ENCODE peak calls at places on chromosomes 16 and 17, in eight cellular contexts. D is mucosa of descending colon, H is uterus, Z is ascending aorta, M is ovary, V is right lobe of liver, G is GM12878, O is K562. C is an unnamed sample. For H3K36me3 and H3K4me1, the result is how much of the 10 kb centered on the place peaks cover.

GRCh38 chr17:4509923-4510614 is 11.4 kb downstream of the SPNS2 start:
- DNase-seq in G (no peak), D (no peak), Z (peak), O (no peak), M (no peak), V (no peak), H (no peak), C (peak)

GRCh38 chr17:58535431-58535830 is 21.0 kb upstream of the MTMR4 start:
- DNase-seq in O (no peak), H (no peak), G (no peak), Z (no peak), D (no peak), V (no peak), M (no peak), C (no peak)

GRCh38 chr17:65434251-65434650 is 127.2 kb downstream of the AXIN2 start:
- DNase-seq in H (no peak), G (no peak), D (no peak), O (no peak), Z (no peak), V (no peak), M (no peak), C (no peak)

GRCh38 chr17:17609121-17609520 is 17.6 kb upstream of the PEMT start:
- DNase-seq in D (no peak), Z (no peak), G (no peak), O (no peak), H (no peak), M (no peak), V (no peak), C (no peak)

GRCh38 chr17:31390426-31390747 is 1.1 kb upstream of the RAB11FIP4 start:
- DNase-seq in M (no peak), V (peak), Z (no peak), D (no peak), O (no peak), G (no peak), H (no peak), C (no peak)

GRCh38 chr17:42571435-42572225 is 4.7 kb downstream of the MLX start:
- DNase-seq in Z (no peak), G (no peak), D (peak), V (peak), O (no peak), H (no peak), M (peak), C (no peak)

GRCh38 chr17:73091410-73091769 is 1.1 kb downstream of the SLC39A11 start:
- DNase-seq in V (no peak), Z (no peak), H (no peak), D (no peak), M (no peak), O (no peak), G (no peak), C (no peak)

GRCh38 chr16:3456374-3456773 is 12.9 kb downstream of the NAA60 start:
- DNase-seq in V (no peak), H (no peak), M (no peak), Z (no peak), G (no peak), O (no peak), D (no peak), C (no peak)

GRCh38 chr17:16255481-16255901 is 38.5 kb downstream of the PIGL start:
- DNase-seq in H (peak), G (no peak), Z (no peak), D (peak), M (peak), O (no peak), V (peak), C (peak)

GRCh38 chr17:20085283-20085875 is 76.2 kb downstream of the SPECC1 start:
- DNase-seq in H (no peak), V (no peak), M (no peak), O (no peak), D (no peak), Z (no peak), G (no peak), C (no peak)

GRCh38 chr16:56975714-56976113 is 13.6 kb upstream of the NLRC5 start:
- DNase-seq in G (no peak), V (no peak), H (no peak), D (no peak), Z (no peak), M (no peak), O (no peak), C (no peak)

GRCh38 chr17:79078476-79079190 is 4.0 kb downstream of the ENGASE start:
- DNase-seq in V (no peak), H (no peak), D (peak), O (no peak), Z (no peak), G (no peak), M (peak), C (peak)

GRCh38 chr17:74016504-74016903 is 187.0 kb upstream of the RPL38 start:
- DNase-seq in G (no peak), Z (no peak), V (no peak), O (no peak), M (no peak), D (no peak), H (no peak), C (no peak)

GRCh38 chr17:63649813-63650212 is 27.6 kb downstream of the MAP3K3 start:
- DNase-seq in M (no peak), O (no peak), G (no peak), Z (no peak), V (no peak), H (no peak), D (no peak), C (no peak)

GRCh38 chr16:81491522-81492188 is 47.0 kb downstream of the CMIP start:
- DNase-seq in O (no peak), V (no peak), M (no peak), G (no peak), H (no peak), Z (no peak), D (peak), C (peak)

GRCh38 chr17:21278304-21279197 is 6.0 kb upstream of the MAP2K3 start:
- DNase-seq in V (peak), G (no peak), Z (no peak), H (no peak), M (no peak), D (peak), O (no peak), C (no peak)

GRCh38 chr16:21060027-21060510 is 90.6 kb downstream of the DNAH3 start:
- DNase-seq in Z (no peak), V (peak), H (no peak), D (no peak), M (no peak), G (no peak), O (no peak), C (no peak)

GRCh38 chr17:4276514-4276913 is 12.7 kb upstream of the ANKFY1 start:
- DNase-seq in O (no peak), M (no peak), V (no peak), G (no peak), H (no peak), D (no peak), Z (no peak), C (no peak)

GRCh38 chr16:88535857-88536222 is 34.4 kb upstream of the ZC3H18 start:
- DNase-seq in G (no peak), O (no peak), M (no peak), D (no peak), H (no peak), Z (no peak), V (no peak), C (no peak)

GRCh38 chr17:34542700-34543336 is 36.6 kb upstream of the TMEM132E start:
- DNase-seq in O (peak), M (no peak), G (no peak), V (no peak), D (no peak), Z (no peak), H (no peak), C (no peak)

GRCh38 chr16:89895482-89896250 is 22.3 kb downstream of the TCF25 start:
- DNase-seq in O (no peak), Z (no peak), G (no peak), D (no peak), M (no peak), V (no peak), H (no peak), C (no peak)

GRCh38 chr16:57882797-57883196 is 80.5 kb upstream of the KIFC3 start:
- DNase-seq in G (no peak), D (no peak), M (no peak), Z (no peak), H (no peak), V (no peak), O (no peak), C (no peak)

GRCh38 chr16:2234813-2235170 is 1.5 kb upstream of the DNASE1L2 start:
- DNase-seq in D (no peak), G (no peak), O (no peak), M (no peak), Z (no peak), V (no peak), H (no peak), C (no peak)

GRCh38 chr16:85352221-85352620 is 239.9 kb upstream of the CIBAR2 start:
- DNase-seq in G (no peak), M (no peak), Z (no peak), V (no peak), H (no peak), D (no peak), O (no peak), C (no peak)

GRCh38 chr16:1772362-1772907 is at the start of gene EME2:
- DNase-seq in H (no peak), G (no peak), V (no peak), Z (no peak), D (no peak), O (peak), M (no peak), C (no peak)

GRCh38 chr17:44071772-44072171 is 1.2 kb downstream of the G6PC3 start:
- DNase-seq in D (no peak), Z (no peak), H (no peak), M (peak), V (no peak), G (no peak), O (no peak), C (peak)

GRCh38 chr16:2987854-2988253 is 7.6 kb upstream of the PKMYT1 start:
- DNase-seq in M (no peak), V (no peak), Z (no peak), G (no peak), D (no peak), O (no peak), H (no peak), C (no peak)

GRCh38 chr17:77451894-77452852 is 311.4 kb downstream of the SEC14L1 start:
- DNase-seq in O (no peak), M (peak), H (peak), Z (no peak), G (no peak), D (peak), V (no peak), C (no peak)
- H3K36me3 ChIP-seq in O (under half), M (under half), H (under half), Z (under half), G (under half), D (under half), V (under half), C (under half)

GRCh38 chr16:8862309-8863130 is 6.3 kb downstream of the CARHSP1 start:
- DNase-seq in D (no peak), H (no peak), G (no peak), O (no peak), M (no peak), Z (no peak), V (no peak), C (peak)
- H3K4me1 ChIP-seq in D (under half), H (under half), G (under half), O (half or more), M (under half), Z (under half), V (half or more), C (under half)

DNA sequence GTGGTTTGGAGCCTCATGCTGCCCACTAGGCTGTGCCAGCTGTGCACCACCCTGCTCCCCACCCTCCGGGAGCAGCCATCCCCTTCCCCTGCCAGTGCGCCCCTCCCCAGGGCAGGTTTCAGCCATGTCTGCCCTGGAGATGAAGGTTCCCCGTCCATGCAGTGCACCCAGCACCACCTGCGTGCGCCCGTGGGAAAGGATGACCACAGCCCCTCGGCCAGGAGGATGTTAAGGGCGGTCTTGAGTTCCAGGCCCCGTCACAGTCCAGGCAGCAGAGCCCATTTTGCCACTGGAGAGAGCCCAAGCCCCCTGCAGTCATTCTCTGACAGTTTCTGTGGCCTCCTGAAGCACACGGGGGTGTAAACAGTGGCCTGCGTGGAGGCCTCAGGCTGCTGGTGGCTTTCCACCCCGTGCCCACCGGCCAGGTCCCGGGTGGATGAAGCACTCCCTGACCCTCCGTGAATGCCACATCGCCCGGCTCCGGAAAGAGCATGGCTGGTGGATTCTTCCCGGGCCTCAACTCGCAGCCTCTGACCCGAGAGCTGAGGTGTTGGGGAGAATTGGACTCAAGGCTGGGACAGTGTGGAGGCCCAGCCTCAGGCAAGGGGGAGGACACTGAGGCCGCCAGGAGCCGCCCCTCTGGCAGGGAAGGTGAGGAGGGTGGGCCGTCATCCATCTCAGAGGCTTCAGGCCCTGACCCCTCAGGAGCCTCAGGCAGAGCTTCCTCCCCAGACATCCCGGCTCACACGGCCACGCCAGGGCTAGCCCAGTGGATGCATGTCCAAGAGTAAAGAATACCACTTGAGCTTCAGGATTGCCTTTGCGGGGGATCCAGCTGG is 69.7 kb upstream of the CHMP6 start:
- DNase-seq in D (no peak), V (no peak), H (no peak), M (peak), O (no peak), Z (no peak), G (no peak), C (peak)
- H3K36me3 ChIP-seq in D (under half), V (under half), H (under half), M (under half), O (half or more), Z (under half), G (under half), C (under half)

DNA sequence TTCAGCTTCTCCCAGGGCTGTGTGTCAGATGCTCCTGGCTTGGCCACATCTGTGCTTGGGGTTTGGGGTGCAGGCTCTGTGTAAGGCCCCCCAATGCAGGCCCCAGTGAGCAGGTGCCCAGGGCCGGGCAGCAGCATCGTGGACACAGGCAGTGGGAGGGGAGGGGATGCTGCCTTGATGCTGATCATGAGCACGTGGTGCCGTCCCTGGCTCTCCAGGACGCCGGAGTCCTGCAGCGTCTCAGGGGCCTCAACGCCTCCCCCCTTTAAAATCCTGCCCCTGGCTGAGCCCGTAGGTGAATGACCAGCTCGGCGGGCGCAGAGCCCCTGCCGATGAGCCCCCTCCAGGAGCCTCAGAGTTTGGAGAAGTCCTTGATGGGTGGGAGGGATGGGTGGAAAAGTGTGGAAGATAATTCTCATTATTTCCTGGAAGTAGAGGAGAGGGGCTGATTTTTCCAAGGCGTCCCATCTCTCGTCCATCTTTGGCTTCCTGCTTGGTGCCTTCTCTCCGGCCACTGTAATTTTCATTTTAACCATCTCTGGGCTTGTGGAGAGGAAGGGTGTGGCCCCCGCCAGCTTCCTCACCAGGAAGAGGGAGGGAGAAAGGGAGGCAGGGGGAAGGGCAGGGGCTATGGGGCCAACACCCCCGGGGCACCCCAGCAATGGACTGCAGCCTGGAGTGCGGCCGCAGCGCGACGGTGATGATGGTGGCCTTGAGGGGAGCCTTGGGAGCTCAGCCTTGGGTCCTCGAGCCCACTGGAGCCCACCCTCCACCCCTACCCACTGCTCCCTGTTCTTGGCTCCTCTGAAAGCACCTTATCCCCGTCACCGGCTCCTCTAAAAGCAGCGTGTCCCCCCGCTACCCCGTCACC is 9.3 kb downstream of the METRNL start:
- DNase-seq in O (no peak), M (no peak), V (no peak), D (peak), G (no peak), H (no peak), Z (no peak), C (no peak)
- H3K4me1 ChIP-seq in O (half or more), M (under half), V (under half), D (half or more), G (under half), H (under half), Z (under half), C (half or more)

DNA sequence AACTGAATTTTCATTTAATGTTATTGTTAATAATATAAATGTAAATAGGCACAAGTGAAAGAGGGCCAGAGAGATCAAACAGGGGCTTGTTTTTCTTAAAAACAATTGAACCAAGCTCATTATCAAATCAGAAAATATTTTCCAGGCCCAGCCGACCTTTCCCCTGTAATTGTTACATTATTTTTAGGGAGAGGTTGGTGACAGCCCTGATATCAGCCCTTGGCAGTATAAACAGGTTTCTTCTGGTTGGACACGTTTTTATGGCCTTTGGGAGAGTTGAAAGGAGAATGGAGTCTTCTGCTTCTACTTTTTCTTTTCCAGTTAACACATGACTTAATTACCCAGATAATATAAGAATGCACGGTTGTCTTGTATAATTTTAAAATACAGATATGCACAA is 40.0 kb upstream of the COQ7 start:
- DNase-seq in O (no peak), D (no peak), H (no peak), V (no peak), G (no peak), M (no peak), Z (no peak), C (no peak)
- H3K36me3 ChIP-seq in O (under half), D (under half), H (under half), V (under half), G (under half), M (under half), Z (under half), C (under half)

GRCh38 chr17:46121841-46122485 is 71.3 kb downstream of the KANSL1 start:
- DNase-seq in Z (no peak), G (peak), D (no peak), H (no peak), O (no peak), M (no peak), V (no peak), C (no peak)

GRCh38 chr17:46123607-46124006 is 69.6 kb downstream of the KANSL1 start:
- DNase-seq in D (no peak), H (no peak), M (no peak), Z (no peak), G (no peak), O (no peak), V (no peak), C (no peak)

GRCh38 chr17:46120078-46120477 is 73.2 kb downstream of the KANSL1 start:
- DNase-seq in M (no peak), G (no peak), D (no peak), O (no peak), H (no peak), V (no peak), Z (no peak), C (no peak)

GRCh38 chr17:46121165-46121764 is 72.0 kb downstream of the KANSL1 start:
- DNase-seq in M (no peak), H (no peak), Z (no peak), V (no peak), O (no peak), D (no peak), G (peak), C (no peak)

GRCh38 chr17:46122486-46122871 is 70.8 kb downstream of the KANSL1 start:
- DNase-seq in G (no peak), D (no peak), V (no peak), M (no peak), Z (no peak), H (no peak), O (no peak), C (no peak)
- H3K4me1 ChIP-seq in G (half or more), D (under half), V (under half), M (under half), Z (under half), H (under half), O (under half), C (under half)

DNA sequence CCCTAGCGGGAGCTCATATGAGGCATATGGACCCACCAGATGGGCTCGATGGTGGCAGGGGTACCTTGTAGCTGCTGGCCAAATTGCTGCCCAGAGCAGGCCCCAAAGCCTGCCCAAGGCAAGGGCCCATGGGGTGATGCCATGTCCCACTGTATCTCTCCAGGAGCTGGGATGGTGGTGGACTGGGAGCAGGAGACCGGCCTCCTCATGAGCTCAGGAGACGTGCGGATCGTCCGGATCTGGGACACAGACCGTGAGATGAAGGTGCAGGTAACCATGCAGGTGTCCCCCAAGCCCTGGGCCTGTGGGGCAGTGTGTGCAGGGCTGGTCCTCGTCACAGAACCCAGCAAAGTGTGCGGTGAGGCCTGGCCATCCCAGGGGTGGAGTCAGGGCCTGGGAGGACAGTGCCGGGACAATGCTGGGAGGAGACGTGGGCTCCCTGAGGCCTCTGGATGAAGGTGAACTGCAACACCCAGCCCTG is 34.1 kb upstream of the CHMP6 start:
- DNase-seq in V (peak), G (no peak), O (no peak), D (peak), M (no peak), Z (no peak), H (peak), C (no peak)
- H3K36me3 ChIP-seq in V (under half), G (under half), O (under half), D (under half), M (under half), Z (under half), H (under half), C (under half)